ENCODE peak calls at places on chromosome 15, in six cellular contexts. Y, F, R, Q, X and I are unnamed samples.

GRCh38 chr15:101198820-101199219 is 53.0 kb downstream of the CHSY1 start:
- DNase-seq in Q (no peak), F (peak; percentile 20), R (no peak), X (no peak), Y (no peak), I (no peak)

GRCh38 chr15:41205315-41205714 is 25.2 kb downstream of the EXD1 start:
- DNase-seq in X (no peak), R (no peak), Q (no peak), F (peak; percentile 15), Y (no peak), I (no peak)

GRCh38 chr15:92914768-92915221 is 14.7 kb downstream of the CHD2 start:
- DNase-seq in F (no peak), Q (no peak), Y (no peak), R (no peak), X (peak; percentile 44), I (no peak)

GRCh38 chr15:79901958-79902357 is 5.1 kb upstream of the MTHFS start:
- DNase-seq in F (no peak), X (no peak), R (no peak), Y (no peak), Q (no peak), I (no peak)

GRCh38 chr15:91298101-91298500 is 198.0 kb downstream of the SV2B start:
- DNase-seq in R (no peak), X (no peak), F (no peak), Q (no peak), Y (no peak), I (no peak)

GRCh38 chr15:75067123-75067854 is 43.9 kb downstream of the PPCDC start:
- DNase-seq in X (no peak), Q (no peak), Y (peak; percentile 11), R (peak; percentile 27), F (peak; percentile 88), I (peak; percentile 53)

GRCh38 chr15:68797157-68797556 is 23.5 kb downstream of the ANP32A start:
- DNase-seq in Y (no peak), R (no peak), X (no peak), Q (no peak), F (no peak), I (no peak)

GRCh38 chr15:81253846-81254245 is 57.2 kb downstream of the IL16 start:
- DNase-seq in Q (no peak), F (no peak), X (no peak), R (no peak), Y (no peak), I (no peak)

GRCh38 chr15:25947336-25948080 is 84.4 kb upstream of the ATP10A start:
- DNase-seq in Q (no peak), R (no peak), X (no peak), F (no peak), Y (peak; percentile 33), I (no peak)

GRCh38 chr15:41849861-41850260 is 11.2 kb downstream of the PLA2G4B start:
- DNase-seq in F (no peak), Y (no peak), X (no peak), Q (peak; percentile 63), R (no peak), I (no peak)

GRCh38 chr15:63491979-63492378 is 12.4 kb upstream of the USP3 start:
- DNase-seq in F (no peak), Q (no peak), R (no peak), Y (no peak), X (no peak), I (no peak)

GRCh38 chr15:29674661-29675533 is 147.4 kb downstream of the TJP1 start:
- DNase-seq in F (peak; percentile 72), Y (peak; percentile 85), X (no peak), R (no peak), Q (peak; percentile 85), I (peak; percentile 88)

GRCh38 chr15:78065284-78065872 is 12.1 kb downstream of the TBC1D2B start:
- DNase-seq in Q (peak; percentile 47), X (no peak), F (peak; percentile 98), R (no peak), Y (peak; percentile 90), I (peak; percentile 79)

GRCh38 chr15:99682455-99682854 is 50.8 kb downstream of the LYSMD4 start:
- DNase-seq in Y (peak; percentile 64), F (peak; percentile 79), R (no peak), X (no peak), Q (no peak), I (no peak)

GRCh38 chr15:73318463-73319351 is 50.1 kb downstream of the HCN4 start:
- DNase-seq in X (peak; percentile 44), F (no peak), Q (no peak), Y (no peak), R (no peak), I (peak; percentile 40)

GRCh38 chr15:42090375-42090774 is 4.0 kb downstream of the PLA2G4D start:
- DNase-seq in R (no peak), Y (no peak), X (no peak), F (no peak), Q (peak; percentile 24), I (no peak)

GRCh38 chr15:84633311-84634227 is 20.5 kb downstream of the WDR73 start:
- DNase-seq in Q (peak; percentile 77), R (peak; percentile 43), X (peak; percentile 66), Y (peak; percentile 60), F (peak; percentile 71), I (peak; percentile 65)

GRCh38 chr15:81531141-81531592 is 157.2 kb upstream of the TMC3 start:
- DNase-seq in R (no peak), X (no peak), F (peak; percentile 4), Y (no peak), Q (no peak), I (no peak)

GRCh38 chr15:80423215-80423614 is 19.0 kb downstream of the ARNT2 start:
- DNase-seq in X (no peak), Q (no peak), Y (no peak), F (peak; percentile 29), R (no peak), I (no peak)

GRCh38 chr15:68833734-68834334 is 13.1 kb upstream of the ANP32A start:
- DNase-seq in R (no peak), Y (no peak), Q (no peak), X (no peak), F (no peak), I (no peak)

GRCh38 chr15:25437751-25438600 is 848 bp downstream of the UBE3A start:
- DNase-seq in Q (peak; percentile 45), Y (peak; percentile 45), X (peak; percentile 67), F (peak; percentile 58), R (peak; percentile 17), I (peak; percentile 44)